ENCODE peak calls at places on chromosomes 12 and 14, in five cellular contexts. One of them, this sample, is unnamed.
A peak's percentile ranks its signal among the peaks of the same experiment; 100 is the strongest.

GRCh38 chr12:65822732-65823480 is 1.4 kb upstream of the HMGA2 start:
- DNase-seq in psoas muscle: no peak
- DNase-seq in activated CD8-positive, alpha-beta T cell treated with anti-CD3 and anti-CD28 coated beads for 36 hours: peak; percentile 14
- DNase-seq in lung: no peak
- DNase-seq in endothelial cell: peak; percentile 58
- DNase-seq in this sample: peak; percentile 44

GRCh38 chr12:68367903-68368302 is 35.7 kb upstream of the MDM1 start:
- DNase-seq in psoas muscle: no peak
- DNase-seq in activated CD8-positive, alpha-beta T cell treated with anti-CD3 and anti-CD28 coated beads for 36 hours: peak; percentile 13
- DNase-seq in lung: no peak
- DNase-seq in endothelial cell: no peak
- DNase-seq in this sample: no peak

GRCh38 chr12:20212036-20212435 is 156.3 kb upstream of the PDE3A start:
- DNase-seq in psoas muscle: no peak
- DNase-seq in activated CD8-positive, alpha-beta T cell treated with anti-CD3 and anti-CD28 coated beads for 36 hours: no peak
- DNase-seq in lung: no peak
- DNase-seq in endothelial cell: no peak
- DNase-seq in this sample: no peak

GRCh38 chr14:91872011-91872476 is 4.7 kb upstream of the TC2N start:
- DNase-seq in psoas muscle: no peak
- DNase-seq in activated CD8-positive, alpha-beta T cell treated with anti-CD3 and anti-CD28 coated beads for 36 hours: peak; percentile 79
- DNase-seq in lung: no peak
- DNase-seq in endothelial cell: no peak
- DNase-seq in this sample: no peak

GRCh38 chr14:75720828-75721227 is 59.8 kb downstream of the TTLL5 start:
- DNase-seq in psoas muscle: peak; percentile 31
- DNase-seq in activated CD8-positive, alpha-beta T cell treated with anti-CD3 and anti-CD28 coated beads for 36 hours: no peak
- DNase-seq in lung: no peak
- DNase-seq in endothelial cell: no peak
- DNase-seq in this sample: no peak

GRCh38 chr14:63909984-63910383 is 57.2 kb downstream of the SYNE2 start:
- DNase-seq in psoas muscle: no peak
- DNase-seq in activated CD8-positive, alpha-beta T cell treated with anti-CD3 and anti-CD28 coated beads for 36 hours: no peak
- DNase-seq in lung: no peak
- DNase-seq in endothelial cell: no peak
- DNase-seq in this sample: no peak

GRCh38 chr14:23104591-23105347 is at the start of gene CIROP:
- DNase-seq in psoas muscle: no peak
- DNase-seq in activated CD8-positive, alpha-beta T cell treated with anti-CD3 and anti-CD28 coated beads for 36 hours: no peak
- DNase-seq in lung: no peak
- DNase-seq in endothelial cell: no peak
- DNase-seq in this sample: no peak

GRCh38 chr14:21089271-21089670 is 9.2 kb downstream of the ZNF219 start:
- DNase-seq in psoas muscle: no peak
- DNase-seq in activated CD8-positive, alpha-beta T cell treated with anti-CD3 and anti-CD28 coated beads for 36 hours: no peak
- DNase-seq in lung: no peak
- DNase-seq in endothelial cell: no peak
- DNase-seq in this sample: no peak

GRCh38 chr12:69739287-69740191 is 879 bp downstream of the RAB3IP start:
- DNase-seq in psoas muscle: peak; percentile 30
- DNase-seq in activated CD8-positive, alpha-beta T cell treated with anti-CD3 and anti-CD28 coated beads for 36 hours: peak; percentile 74
- DNase-seq in lung: peak; percentile 55
- DNase-seq in endothelial cell: peak; percentile 41
- DNase-seq in this sample: peak; percentile 67

GRCh38 chr14:23125006-23125405 is 6.0 kb upstream of the CEBPE start:
- DNase-seq in psoas muscle: no peak
- DNase-seq in activated CD8-positive, alpha-beta T cell treated with anti-CD3 and anti-CD28 coated beads for 36 hours: no peak
- DNase-seq in lung: no peak
- DNase-seq in endothelial cell: no peak
- DNase-seq in this sample: no peak

GRCh38 chr14:67514650-67515385 is 18.3 kb upstream of the PLEKHH1 start:
- DNase-seq in psoas muscle: peak; percentile 37
- DNase-seq in activated CD8-positive, alpha-beta T cell treated with anti-CD3 and anti-CD28 coated beads for 36 hours: peak; percentile 43
- DNase-seq in lung: peak; percentile 41
- DNase-seq in endothelial cell: peak; percentile 28
- DNase-seq in this sample: peak; percentile 49

GRCh38 chr14:39841088-39841487 is 408.9 kb upstream of the FBXO33 start:
- DNase-seq in psoas muscle: no peak
- DNase-seq in activated CD8-positive, alpha-beta T cell treated with anti-CD3 and anti-CD28 coated beads for 36 hours: no peak
- DNase-seq in lung: no peak
- DNase-seq in endothelial cell: no peak
- DNase-seq in this sample: no peak

GRCh38 chr12:102806592-102806991 is 110.5 kb downstream of the PAH start:
- DNase-seq in psoas muscle: no peak
- DNase-seq in activated CD8-positive, alpha-beta T cell treated with anti-CD3 and anti-CD28 coated beads for 36 hours: no peak
- DNase-seq in lung: no peak
- DNase-seq in endothelial cell: no peak
- DNase-seq in this sample: no peak

GRCh38 chr14:55329999-55330710 is 58.9 kb downstream of the FBXO34 start:
- DNase-seq in psoas muscle: no peak
- DNase-seq in activated CD8-positive, alpha-beta T cell treated with anti-CD3 and anti-CD28 coated beads for 36 hours: peak; percentile 65
- DNase-seq in lung: no peak
- DNase-seq in endothelial cell: no peak
- DNase-seq in this sample: no peak

GRCh38 chr14:104136472-104137296 is 1.7 kb upstream of the KIF26A start:
- DNase-seq in psoas muscle: peak; percentile 13
- DNase-seq in activated CD8-positive, alpha-beta T cell treated with anti-CD3 and anti-CD28 coated beads for 36 hours: peak; percentile 11
- DNase-seq in lung: no peak
- DNase-seq in endothelial cell: no peak
- DNase-seq in this sample: peak; percentile 40

GRCh38 chr12:127809236-127809635 is 457.7 kb upstream of the TMEM132C start:
- DNase-seq in psoas muscle: no peak
- DNase-seq in activated CD8-positive, alpha-beta T cell treated with anti-CD3 and anti-CD28 coated beads for 36 hours: no peak
- DNase-seq in lung: no peak
- DNase-seq in endothelial cell: no peak
- DNase-seq in this sample: no peak

GRCh38 chr14:50001999-50002925 is 109.4 kb downstream of the ARF6 start:
- DNase-seq in psoas muscle: peak; percentile 19
- DNase-seq in activated CD8-positive, alpha-beta T cell treated with anti-CD3 and anti-CD28 coated beads for 36 hours: peak; percentile 89
- DNase-seq in lung: no peak
- DNase-seq in endothelial cell: no peak
- DNase-seq in this sample: no peak

GRCh38 chr12:105721051-105721825 is 390.7 kb downstream of the C12orf75 start:
- DNase-seq in psoas muscle: no peak
- DNase-seq in activated CD8-positive, alpha-beta T cell treated with anti-CD3 and anti-CD28 coated beads for 36 hours: peak; percentile 3
- DNase-seq in lung: no peak
- DNase-seq in endothelial cell: no peak
- DNase-seq in this sample: no peak

GRCh38 chr12:120214626-120215356 is 13.9 kb upstream of the RPLP0 start:
- DNase-seq in psoas muscle: no peak
- DNase-seq in activated CD8-positive, alpha-beta T cell treated with anti-CD3 and anti-CD28 coated beads for 36 hours: no peak
- DNase-seq in lung: no peak
- DNase-seq in endothelial cell: no peak
- DNase-seq in this sample: no peak

GRCh38 chr12:95435355-95435754 is 38.6 kb upstream of the METAP2 start:
- DNase-seq in psoas muscle: no peak
- DNase-seq in activated CD8-positive, alpha-beta T cell treated with anti-CD3 and anti-CD28 coated beads for 36 hours: no peak
- DNase-seq in lung: no peak
- DNase-seq in endothelial cell: no peak
- DNase-seq in this sample: no peak

GRCh38 chr14:74551903-74552371 is 58.4 kb downstream of the ISCA2 start:
- DNase-seq in psoas muscle: peak; percentile 58
- DNase-seq in activated CD8-positive, alpha-beta T cell treated with anti-CD3 and anti-CD28 coated beads for 36 hours: no peak
- DNase-seq in lung: no peak
- DNase-seq in endothelial cell: no peak
- DNase-seq in this sample: no peak

GRCh38 chr12:117101953-117102833 is 3.0 kb upstream of the TESC start:
- DNase-seq in psoas muscle: no peak
- DNase-seq in activated CD8-positive, alpha-beta T cell treated with anti-CD3 and anti-CD28 coated beads for 36 hours: no peak
- DNase-seq in lung: no peak
- DNase-seq in endothelial cell: no peak
- DNase-seq in this sample: no peak

GRCh38 chr14:25026476-25027137 is 23.3 kb downstream of the STXBP6 start:
- DNase-seq in psoas muscle: no peak
- DNase-seq in activated CD8-positive, alpha-beta T cell treated with anti-CD3 and anti-CD28 coated beads for 36 hours: no peak
- DNase-seq in lung: no peak
- DNase-seq in endothelial cell: no peak
- DNase-seq in this sample: no peak

GRCh38 chr14:25034803-25035681 is 14.9 kb downstream of the STXBP6 start:
- DNase-seq in psoas muscle: no peak
- DNase-seq in activated CD8-positive, alpha-beta T cell treated with anti-CD3 and anti-CD28 coated beads for 36 hours: no peak
- DNase-seq in lung: no peak
- DNase-seq in endothelial cell: no peak
- DNase-seq in this sample: no peak

GRCh38 chr14:25037032-25037431 is 12.9 kb downstream of the STXBP6 start:
- DNase-seq in psoas muscle: no peak
- DNase-seq in activated CD8-positive, alpha-beta T cell treated with anti-CD3 and anti-CD28 coated beads for 36 hours: no peak
- DNase-seq in lung: no peak
- DNase-seq in endothelial cell: no peak
- DNase-seq in this sample: no peak

GRCh38 chr14:25033358-25033757 is 16.6 kb downstream of the STXBP6 start:
- DNase-seq in psoas muscle: no peak
- DNase-seq in activated CD8-positive, alpha-beta T cell treated with anti-CD3 and anti-CD28 coated beads for 36 hours: no peak
- DNase-seq in lung: no peak
- DNase-seq in endothelial cell: no peak
- DNase-seq in this sample: no peak

DNA sequence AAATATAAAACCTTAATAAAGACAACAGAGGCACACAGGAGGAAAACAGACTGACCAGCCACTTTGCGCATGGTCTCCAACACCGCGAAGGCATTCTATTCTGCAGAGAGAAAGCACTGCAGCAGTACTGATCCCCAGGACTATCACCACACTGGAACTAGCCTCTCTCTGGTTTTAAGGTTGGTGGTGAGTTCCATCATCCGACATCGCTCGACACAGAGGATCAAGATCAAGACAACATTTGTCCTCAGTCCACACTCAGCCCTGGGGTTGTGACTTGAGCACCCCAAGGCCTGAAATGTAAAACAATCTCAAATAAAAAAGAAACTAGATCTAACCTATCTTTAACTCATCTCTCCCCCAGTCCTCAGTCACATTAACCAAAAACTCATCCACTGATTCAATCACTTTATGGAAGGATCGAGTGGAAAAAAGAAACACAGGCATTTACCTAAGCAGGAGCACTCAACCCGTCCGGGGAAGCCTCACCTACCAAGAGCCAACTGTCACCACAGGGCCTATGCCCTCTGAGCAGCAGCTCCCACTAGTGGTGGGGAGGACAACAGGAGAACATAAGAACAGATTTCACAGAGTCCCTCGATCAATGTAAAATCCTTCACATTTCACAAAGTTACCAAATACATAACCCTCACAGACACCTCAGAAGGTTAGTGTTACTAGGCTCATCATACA is 17.7 kb downstream of the STXBP6 start:
- DNase-seq in psoas muscle: no peak
- DNase-seq in activated CD8-positive, alpha-beta T cell treated with anti-CD3 and anti-CD28 coated beads for 36 hours: peak; percentile 12
- DNase-seq in lung: no peak
- DNase-seq in endothelial cell: no peak
- DNase-seq in this sample: no peak
- TF ChIP-seq CTCF in psoas muscle: no peak
- TF ChIP-seq CTCF in activated CD8-positive, alpha-beta T cell treated with anti-CD3 and anti-CD28 coated beads for 36 hours: no peak
- TF ChIP-seq CTCF in lung: no peak
- TF ChIP-seq CTCF in endothelial cell: no peak
- TF ChIP-seq CTCF in this sample: no peak

GRCh38 chr12:17030338-17030737 is 424.4 kb upstream of the LMO3 start:
- DNase-seq in psoas muscle: no peak
- DNase-seq in activated CD8-positive, alpha-beta T cell treated with anti-CD3 and anti-CD28 coated beads for 36 hours: no peak
- DNase-seq in lung: no peak
- DNase-seq in endothelial cell: no peak
- DNase-seq in this sample: no peak

DNA sequence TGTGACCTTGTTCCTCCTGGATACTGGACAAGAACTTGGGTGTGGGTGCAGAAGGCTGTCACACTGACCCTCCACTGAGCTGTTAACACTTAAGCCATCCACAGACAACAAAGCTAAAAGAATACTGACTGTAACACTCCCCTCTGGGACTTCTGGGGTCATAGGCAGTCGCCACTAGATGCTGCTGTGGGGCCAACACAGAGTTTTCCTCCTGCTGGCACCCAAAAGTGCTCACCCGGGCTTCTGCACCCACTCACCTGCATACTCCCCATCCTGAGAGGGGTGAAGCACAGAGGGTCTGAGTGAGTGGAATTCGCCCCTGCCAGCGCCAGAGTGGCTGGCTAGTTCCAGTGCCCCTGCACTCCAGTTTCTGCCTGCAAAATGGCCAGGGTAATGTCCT is 422.4 kb upstream of the LMO3 start:
- DNase-seq in psoas muscle: no peak
- DNase-seq in activated CD8-positive, alpha-beta T cell treated with anti-CD3 and anti-CD28 coated beads for 36 hours: no peak
- DNase-seq in lung: no peak
- DNase-seq in endothelial cell: no peak
- DNase-seq in this sample: no peak
- TF ChIP-seq CTCF in psoas muscle: no peak
- TF ChIP-seq CTCF in activated CD8-positive, alpha-beta T cell treated with anti-CD3 and anti-CD28 coated beads for 36 hours: no peak
- TF ChIP-seq CTCF in lung: no peak
- TF ChIP-seq CTCF in endothelial cell: no peak
- TF ChIP-seq CTCF in this sample: no peak

GRCh38 chr14:77547512-77547911 is 48.9 kb upstream of the ISM2 start:
- DNase-seq in psoas muscle: no peak
- DNase-seq in activated CD8-positive, alpha-beta T cell treated with anti-CD3 and anti-CD28 coated beads for 36 hours: no peak
- DNase-seq in lung: no peak
- DNase-seq in endothelial cell: peak; percentile 10
- DNase-seq in this sample: no peak
- TF ChIP-seq CTCF in psoas muscle: no peak
- TF ChIP-seq CTCF in activated CD8-positive, alpha-beta T cell treated with anti-CD3 and anti-CD28 coated beads for 36 hours: no peak
- TF ChIP-seq CTCF in lung: no peak
- TF ChIP-seq CTCF in endothelial cell: no peak
- TF ChIP-seq CTCF in this sample: no peak

GRCh38 chr12:54933381-54933780 is 51.2 kb downstream of the TESPA1 start:
- DNase-seq in psoas muscle: no peak
- DNase-seq in activated CD8-positive, alpha-beta T cell treated with anti-CD3 and anti-CD28 coated beads for 36 hours: peak; percentile 50
- DNase-seq in lung: no peak
- DNase-seq in endothelial cell: no peak
- DNase-seq in this sample: no peak

GRCh38 chr12:54937376-54937775 is 47.2 kb downstream of the TESPA1 start:
- DNase-seq in psoas muscle: no peak
- DNase-seq in activated CD8-positive, alpha-beta T cell treated with anti-CD3 and anti-CD28 coated beads for 36 hours: no peak
- DNase-seq in lung: no peak
- DNase-seq in endothelial cell: no peak
- DNase-seq in this sample: no peak

GRCh38 chr12:54936736-54937135 is 47.8 kb downstream of the TESPA1 start:
- DNase-seq in psoas muscle: no peak
- DNase-seq in activated CD8-positive, alpha-beta T cell treated with anti-CD3 and anti-CD28 coated beads for 36 hours: no peak
- DNase-seq in lung: no peak
- DNase-seq in endothelial cell: no peak
- DNase-seq in this sample: no peak

GRCh38 chr12:54934419-54934818 is 50.1 kb downstream of the TESPA1 start:
- DNase-seq in psoas muscle: no peak
- DNase-seq in activated CD8-positive, alpha-beta T cell treated with anti-CD3 and anti-CD28 coated beads for 36 hours: no peak
- DNase-seq in lung: no peak
- DNase-seq in endothelial cell: no peak
- DNase-seq in this sample: no peak

DNA sequence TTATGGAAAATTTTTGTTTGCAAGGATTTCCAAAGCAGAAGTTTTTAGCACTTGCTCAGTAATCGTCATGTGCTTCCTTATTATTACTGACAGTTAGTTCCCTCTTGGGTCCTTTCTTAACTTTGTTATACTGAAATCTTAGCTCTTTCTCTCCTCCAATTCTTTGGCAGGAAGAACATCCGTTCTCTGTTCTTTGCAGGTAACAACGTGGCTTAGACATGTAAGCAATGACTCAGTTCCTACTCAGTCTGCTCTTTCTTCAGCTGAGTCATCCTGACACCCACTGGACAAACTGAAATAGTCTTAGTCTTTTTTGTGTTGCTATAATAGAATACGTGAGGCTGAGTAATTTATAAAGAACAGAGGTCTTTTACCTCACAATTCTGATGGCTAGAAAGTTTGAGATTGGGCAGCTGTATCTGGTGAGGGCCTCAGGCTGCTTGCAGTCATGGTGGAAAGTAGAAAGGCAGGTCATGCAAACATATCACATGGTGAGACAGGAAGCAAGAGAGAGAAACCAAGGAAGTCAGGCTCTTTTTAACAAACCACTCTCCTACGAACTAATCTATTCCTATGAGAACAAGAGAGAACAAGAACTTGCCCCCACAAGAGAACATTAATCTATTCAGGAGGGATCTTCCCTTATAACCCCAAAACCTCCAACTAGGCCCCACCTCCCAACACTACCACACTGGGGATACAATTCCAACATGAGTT is 49.2 kb downstream of the TESPA1 start:
- DNase-seq in psoas muscle: no peak
- DNase-seq in activated CD8-positive, alpha-beta T cell treated with anti-CD3 and anti-CD28 coated beads for 36 hours: peak; percentile 71
- DNase-seq in lung: no peak
- DNase-seq in endothelial cell: no peak
- DNase-seq in this sample: no peak
- TF ChIP-seq CTCF in psoas muscle: no peak
- TF ChIP-seq CTCF in activated CD8-positive, alpha-beta T cell treated with anti-CD3 and anti-CD28 coated beads for 36 hours: no peak
- TF ChIP-seq CTCF in lung: no peak
- TF ChIP-seq CTCF in endothelial cell: no peak
- TF ChIP-seq CTCF in this sample: no peak